ENCODE peak calls at places on chromosomes 3 and 15, in six cellular contexts. K, O, V, P, W and J are unnamed samples.

GRCh38 chr15:42456971-42457370 is 34.0 kb downstream of the ZNF106 start:
- DNase-seq in K (no peak), O (no peak), V (no peak), P (no peak), W (no peak), J (no peak)

GRCh38 chr15:44710236-44711088 is 661 bp downstream of the PATL2 start:
- DNase-seq in K (no peak), O (no peak), V (no peak), P (peak), W (peak), J (no peak)

GRCh38 chr15:68195336-68196112 is 9.6 kb downstream of the CALML4 start:
- DNase-seq in K (peak), O (no peak), V (no peak), P (no peak), W (no peak), J (no peak)

GRCh38 chr15:90160781-90161727 is 40.1 kb upstream of the SEMA4B start:
- DNase-seq in K (no peak), O (no peak), V (peak), P (no peak), W (no peak), J (no peak)

GRCh38 chr3:107990926-107991325 is 99.9 kb downstream of the CD47 start:
- DNase-seq in K (no peak), O (no peak), V (no peak), P (no peak), W (no peak), J (no peak)

GRCh38 chr3:50671331-50671730 is 3.4 kb upstream of the DOCK3 start:
- DNase-seq in K (no peak), O (peak), V (no peak), P (no peak), W (no peak), J (no peak)

GRCh38 chr15:30997270-30997669 is 5.8 kb upstream of the MTMR10 start:
- DNase-seq in K (no peak), O (no peak), V (no peak), P (no peak), W (no peak), J (no peak)

GRCh38 chr15:100880139-100880896 is 687 bp downstream of the ALDH1A3 start:
- DNase-seq in K (no peak), O (no peak), V (no peak), P (no peak), W (no peak), J (no peak)

GRCh38 chr3:11724615-11725339 is 81.1 kb upstream of the VGLL4 start:
- DNase-seq in K (no peak), O (no peak), V (no peak), P (peak), W (no peak), J (no peak)

GRCh38 chr3:100352296-100353178 is 18.0 kb downstream of the NIT2 start:
- DNase-seq in K (no peak), O (no peak), V (no peak), P (no peak), W (no peak), J (no peak)

GRCh38 chr15:60358935-60359672 is 38.7 kb downstream of the ANXA2 start:
- DNase-seq in K (peak), O (no peak), V (no peak), P (no peak), W (no peak), J (no peak)

GRCh38 chr15:90364251-90364650 is 12.2 kb downstream of the ZNF774 start:
- DNase-seq in K (no peak), O (no peak), V (no peak), P (no peak), W (no peak), J (no peak)

GRCh38 chr15:89167267-89168176 is 53.9 kb downstream of the RLBP1 start:
- DNase-seq in K (no peak), O (peak), V (peak), P (peak), W (peak), J (peak)

GRCh38 chr15:65833501-65834220 is 35.6 kb upstream of the RAB11A start:
- DNase-seq in K (peak), O (no peak), V (peak), P (no peak), W (no peak), J (no peak)

GRCh38 chr15:79179108-79179561 is 88.6 kb upstream of the RASGRF1 start:
- DNase-seq in K (no peak), O (no peak), V (peak), P (no peak), W (peak), J (no peak)

GRCh38 chr3:54964081-54964480 is 36.2 kb upstream of the LRTM1 start:
- DNase-seq in K (no peak), O (no peak), V (no peak), P (no peak), W (no peak), J (no peak)

GRCh38 chr15:94083467-94083991 is 147.8 kb upstream of the MCTP2 start:
- DNase-seq in K (no peak), O (no peak), V (no peak), P (no peak), W (no peak), J (no peak)

DNA sequence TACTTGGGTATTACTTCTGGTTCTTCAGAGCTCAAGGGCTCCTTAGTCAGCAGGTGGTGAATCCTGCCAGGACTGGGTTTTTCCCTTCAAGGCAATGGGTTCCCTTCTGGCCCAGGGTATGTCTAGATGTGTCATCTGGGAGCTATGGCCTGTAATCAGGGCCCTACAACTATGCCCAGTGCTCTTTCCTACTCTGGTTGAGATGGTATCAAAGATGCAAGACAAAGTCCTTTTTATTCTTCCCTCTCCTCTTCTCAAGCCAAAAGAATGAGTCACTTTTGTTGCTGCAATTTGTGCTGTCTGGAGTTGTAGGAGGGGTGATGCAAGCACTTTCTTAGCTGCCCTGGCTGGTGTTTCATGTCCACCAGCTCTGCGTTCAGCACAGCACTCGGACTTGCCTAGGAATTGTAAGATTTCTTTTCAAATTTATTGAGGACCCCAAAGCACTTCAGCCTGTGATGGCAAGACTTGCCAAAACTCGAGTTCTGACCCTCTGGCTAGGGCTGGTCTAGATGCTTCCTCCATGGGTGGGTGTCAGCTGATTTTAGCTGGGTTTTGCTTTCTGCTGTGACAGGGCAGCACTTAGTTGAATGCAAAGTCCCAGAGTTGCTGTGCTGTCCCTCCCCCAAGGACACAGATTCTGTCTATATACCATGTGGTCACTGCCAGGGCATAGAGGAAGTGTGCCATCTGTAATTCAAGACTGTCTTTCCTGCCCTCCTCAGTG is 129.2 kb upstream of the CBLB start:
- DNase-seq in K (no peak), O (peak), V (no peak), P (no peak), W (no peak), J (no peak)
- TF ChIP-seq SIN3A in K (no peak), O (no peak), V (no peak), P (no peak), W (no peak), J (no peak)

DNA sequence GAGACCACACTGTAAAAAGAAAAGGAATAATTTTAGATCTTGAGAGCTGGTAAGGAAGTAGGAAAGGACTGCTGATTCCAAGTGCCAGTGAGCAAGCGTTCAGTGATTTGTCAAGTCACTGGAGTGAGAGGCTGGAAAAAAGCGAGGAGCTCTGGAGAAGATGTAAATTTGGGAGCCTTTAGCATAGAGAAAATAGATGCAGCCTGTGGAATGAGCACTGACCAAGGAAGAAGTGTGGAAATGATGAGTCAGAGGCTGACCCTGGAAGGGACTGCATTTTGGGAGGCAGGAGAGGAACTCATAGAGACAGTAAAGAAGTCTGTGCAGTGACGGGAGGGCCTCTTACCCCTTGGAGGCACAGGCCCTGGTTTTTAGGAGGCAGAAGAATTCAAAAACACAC is 17.1 kb upstream of the ABTB1 start:
- DNase-seq in K (no peak), O (no peak), V (no peak), P (no peak), W (no peak), J (no peak)
- TF ChIP-seq REST in K (no peak), O (no peak), V (no peak), P (no peak), W (no peak), J (no peak)

GRCh38 chr3:13700362-13700761 is 151.4 kb downstream of the FBLN2 start:
- DNase-seq in K (no peak), O (no peak), V (no peak), P (no peak), W (peak), J (no peak)

GRCh38 chr3:13704174-13704573 is 155.2 kb downstream of the FBLN2 start:
- DNase-seq in K (no peak), O (no peak), V (no peak), P (no peak), W (no peak), J (no peak)

GRCh38 chr3:13703071-13703470 is 154.1 kb downstream of the FBLN2 start:
- DNase-seq in K (no peak), O (no peak), V (no peak), P (no peak), W (no peak), J (no peak)

GRCh38 chr3:13700889-13701288 is 152.0 kb downstream of the FBLN2 start:
- DNase-seq in K (no peak), O (no peak), V (no peak), P (no peak), W (no peak), J (no peak)

GRCh38 chr3:13702226-13702820 is 153.4 kb downstream of the FBLN2 start:
- DNase-seq in K (no peak), O (no peak), V (no peak), P (no peak), W (no peak), J (no peak)
- TF ChIP-seq SIN3A in K (no peak), O (no peak), V (no peak), P (no peak), W (no peak), J (no peak)

GRCh38 chr15:56821721-56822425 is 88.6 kb upstream of the ZNF280D start:
- DNase-seq in K (peak), O (peak), V (peak), P (no peak), W (peak), J (peak)
- TF ChIP-seq REST in K (no peak), O (no peak), V (no peak), P (no peak), W (no peak), J (no peak)

GRCh38 chr3:69014022-69014580 is 617 bp upstream of the EOGT start:
- DNase-seq in K (no peak), O (no peak), V (no peak), P (peak), W (no peak), J (no peak)
- TF ChIP-seq SIN3A in K (no peak), O (peak), V (no peak), P (no peak), W (no peak), J (no peak)

DNA sequence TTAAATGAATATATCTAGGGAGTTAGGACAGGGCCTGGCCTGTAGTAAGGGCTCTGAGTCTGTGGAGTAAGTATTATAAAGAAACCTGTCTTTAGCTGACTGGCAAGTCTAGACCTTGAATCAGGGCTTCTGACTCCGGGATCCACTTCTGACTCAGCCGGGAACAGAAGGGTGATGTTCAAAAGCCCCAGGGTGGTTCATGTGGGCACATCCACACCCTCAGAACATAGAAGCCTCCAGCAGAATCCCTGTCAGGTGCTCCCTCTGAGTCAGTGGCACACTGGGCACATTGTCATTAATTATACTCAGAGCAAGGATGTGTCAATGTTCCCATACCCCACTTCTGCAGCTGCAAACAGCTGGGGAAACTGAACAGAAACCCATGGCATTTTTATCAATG is 26.7 kb upstream of the SNRK start:
- DNase-seq in K (no peak), O (no peak), V (no peak), P (no peak), W (no peak), J (no peak)
- TF ChIP-seq REST in K (no peak), O (no peak), V (no peak), P (no peak), W (no peak), J (no peak)

GRCh38 chr15:47675735-47676134 is 41.6 kb upstream of the SEMA6D start:
- DNase-seq in K (no peak), O (no peak), V (no peak), P (no peak), W (no peak), J (no peak)

GRCh38 chr15:47670365-47670764 is 46.9 kb upstream of the SEMA6D start:
- DNase-seq in K (no peak), O (no peak), V (no peak), P (no peak), W (no peak), J (no peak)

GRCh38 chr15:47673343-47673761 is 44.0 kb upstream of the SEMA6D start:
- DNase-seq in K (peak), O (no peak), V (no peak), P (no peak), W (no peak), J (no peak)

GRCh38 chr15:47678047-47678446 is 39.3 kb upstream of the SEMA6D start:
- DNase-seq in K (peak), O (no peak), V (no peak), P (no peak), W (no peak), J (no peak)

DNA sequence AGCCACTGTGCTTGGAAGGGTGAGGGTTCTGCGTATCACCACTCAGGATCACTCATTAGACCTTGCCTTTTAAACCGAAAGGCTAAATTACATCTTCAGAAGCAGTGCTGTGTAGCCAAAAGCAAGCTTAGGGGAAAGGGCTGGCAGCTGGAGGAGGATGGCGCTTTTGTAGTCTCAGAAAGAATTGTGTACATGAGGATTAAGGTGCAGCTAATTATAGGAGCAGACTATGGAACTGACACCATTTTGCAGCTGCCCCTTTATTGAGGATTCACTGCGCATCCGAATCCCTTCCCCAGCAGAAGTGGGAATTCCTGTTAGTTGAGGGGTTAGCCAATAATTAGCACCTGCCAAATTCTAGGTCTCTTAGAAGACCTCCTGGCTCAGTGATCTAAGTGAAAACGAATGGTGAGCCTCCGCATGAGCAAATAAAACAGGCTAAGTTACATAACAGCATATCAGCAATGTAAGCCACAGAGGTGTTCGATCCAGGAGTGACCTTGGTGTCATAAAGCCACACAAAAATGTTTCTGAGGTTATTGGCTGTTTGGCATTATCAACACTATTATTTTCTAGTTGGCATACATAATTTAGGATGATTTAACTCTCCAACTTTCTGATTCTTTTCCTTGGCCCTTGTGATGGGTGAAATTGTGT is 42.6 kb upstream of the SEMA6D start:
- DNase-seq in K (no peak), O (no peak), V (no peak), P (no peak), W (no peak), J (no peak)
- TF ChIP-seq SIN3A in K (no peak), O (no peak), V (no peak), P (no peak), W (no peak), J (no peak)

DNA sequence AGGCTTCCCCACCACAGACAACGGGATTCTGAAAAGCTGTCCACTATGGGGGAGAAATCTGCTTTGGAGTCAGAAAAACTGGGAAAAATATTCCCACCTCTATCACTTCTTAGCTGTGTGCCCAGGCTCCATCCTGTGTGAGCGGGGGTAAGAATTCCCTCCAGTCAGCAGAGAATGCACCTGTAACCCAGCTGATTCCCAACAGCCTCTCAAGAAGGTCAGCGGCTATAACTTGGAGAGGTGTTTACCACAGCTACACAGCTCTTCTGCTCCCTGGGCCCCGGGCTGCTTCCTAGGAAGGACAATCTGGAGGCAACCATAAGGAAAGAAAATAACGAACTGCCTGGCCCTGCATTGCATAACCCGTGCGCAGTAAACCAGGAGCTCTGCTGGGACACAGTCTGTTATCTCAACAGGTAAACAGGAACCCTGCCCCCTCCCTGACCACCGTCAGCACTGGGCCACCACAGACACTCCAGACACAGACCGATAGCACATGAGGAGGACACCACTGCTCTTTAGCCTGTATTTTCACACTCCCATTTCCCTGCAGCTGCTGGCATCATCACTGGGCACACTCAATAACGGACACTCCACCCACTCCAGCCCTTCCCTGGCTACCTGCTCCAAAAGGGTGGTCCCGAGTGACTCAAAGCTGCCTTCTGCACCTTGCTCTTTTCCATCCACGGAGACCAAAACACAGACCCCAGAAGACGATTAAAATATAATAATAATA is 2.1 kb downstream of the RAB43 start:
- DNase-seq in K (no peak), O (no peak), V (peak), P (no peak), W (peak), J (no peak)
- TF ChIP-seq REST in K (no peak), O (no peak), V (no peak), P (no peak), W (no peak), J (no peak)

DNA sequence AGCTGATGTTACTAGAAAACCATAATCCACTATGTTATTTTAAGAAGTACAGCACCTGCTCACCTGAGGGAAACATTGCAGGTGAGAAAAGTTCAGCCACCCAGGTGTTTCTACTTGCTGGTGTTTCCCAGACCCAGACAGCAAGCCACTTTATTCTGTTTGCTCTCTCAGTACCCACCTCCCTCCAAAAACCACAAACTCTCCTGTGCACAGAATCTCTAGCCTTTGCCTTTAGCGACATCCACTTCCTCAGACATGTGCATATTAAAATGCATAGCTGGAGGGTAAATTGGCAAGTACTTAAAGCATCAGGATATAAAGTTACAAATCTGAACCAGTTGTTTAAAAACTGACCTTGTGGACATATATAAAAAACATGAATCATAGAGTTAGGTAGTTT is 36.7 kb downstream of the VGLL3 start:
- DNase-seq in K (no peak), O (no peak), V (no peak), P (no peak), W (no peak), J (no peak)
- TF ChIP-seq SIN3A in K (no peak), O (no peak), V (no peak), P (no peak), W (no peak), J (no peak)

DNA sequence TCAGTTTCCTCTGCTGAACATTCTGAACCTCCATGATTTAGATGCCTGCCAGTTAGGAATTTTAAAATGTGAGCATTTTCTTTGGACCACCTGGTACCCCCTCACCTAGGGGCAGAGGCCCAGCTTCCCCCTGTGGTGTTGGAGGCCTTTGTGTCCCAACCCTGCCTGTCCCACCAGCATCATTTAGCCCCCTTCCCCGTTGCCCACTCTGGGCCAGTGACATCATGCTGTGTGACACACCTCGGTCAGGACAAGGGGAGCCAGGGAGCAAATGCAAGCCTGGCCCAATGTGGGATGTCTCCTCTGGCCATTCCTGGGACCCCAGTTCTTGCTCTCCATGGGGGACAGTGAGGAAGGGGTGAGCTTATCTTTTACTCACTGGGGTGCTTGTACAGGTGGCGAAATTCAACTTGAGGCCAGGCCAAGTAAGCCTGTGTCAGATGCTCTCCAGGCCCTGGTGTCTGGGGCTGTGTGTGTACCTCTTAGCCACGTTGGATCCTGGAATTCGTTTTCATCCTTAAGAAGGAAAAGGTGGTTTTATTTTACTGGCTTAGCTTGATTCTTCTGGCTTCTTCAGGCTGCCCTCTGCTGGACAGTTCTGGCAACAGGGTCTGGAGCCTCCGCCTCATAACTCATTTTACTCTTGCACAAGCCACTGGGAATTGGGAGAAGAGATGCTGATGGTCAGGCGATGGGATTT is 49.7 kb upstream of the MYZAP start:
- DNase-seq in K (peak), O (peak), V (peak), P (no peak), W (peak), J (no peak)
- TF ChIP-seq REST in K (peak), O (no peak), V (no peak), P (no peak), W (no peak), J (no peak)